ENCODE peak calls at places on chromosomes 16 and 17, in ten cellular contexts. Z, L, K, S, T, W, Q, U, X and O are unnamed samples.

GRCh38 chr17:44417553-44417952 is 28.1 kb upstream of the ITGA2B start:
- DNase-seq in Z (no peak), T (no peak), L (peak), W (peak), X (peak), S (no peak), Q (peak), K (no peak), U (no peak), O (no peak)

GRCh38 chr16:85402910-85403692 is 210.0 kb upstream of the GSE1 start:
- DNase-seq in X (no peak), W (no peak), S (peak), T (no peak), U (no peak), L (no peak), Q (no peak), K (no peak), Z (no peak), O (no peak)

GRCh38 chr16:85119333-85120005 is 7.2 kb upstream of the CIBAR2 start:
- DNase-seq in Q (no peak), T (no peak), W (no peak), Z (no peak), U (no peak), K (no peak), X (no peak), L (no peak), S (no peak), O (no peak)

GRCh38 chr16:50881331-50881830 is 139.5 kb downstream of the CYLD start:
- DNase-seq in U (no peak), S (no peak), Q (peak), W (no peak), T (no peak), L (no peak), Z (no peak), X (no peak), K (no peak), O (no peak)

GRCh38 chr17:82105882-82106696 is 8.1 kb upstream of the FASN start:
- DNase-seq in W (no peak), L (no peak), U (peak), K (no peak), X (no peak), S (peak), Z (no peak), T (peak), Q (peak), O (peak)

GRCh38 chr16:27313422-27314160 is at the start of gene IL4R:
- DNase-seq in U (no peak), W (peak), Z (peak), S (peak), L (peak), T (peak), Q (peak), X (peak), K (peak), O (peak)

GRCh38 chr16:50182441-50182840 is 29.3 kb downstream of the TENT4B start:
- DNase-seq in X (no peak), L (no peak), K (no peak), W (no peak), U (no peak), S (no peak), Z (no peak), Q (no peak), T (no peak), O (no peak)

GRCh38 chr17:3978421-3979275 is 14.4 kb upstream of the ATP2A3 start:
- DNase-seq in T (no peak), W (no peak), Q (no peak), U (no peak), X (no peak), L (no peak), S (no peak), K (no peak), Z (no peak), O (no peak)

GRCh38 chr16:19384656-19385055 is 33.0 kb upstream of the TMC5 start:
- DNase-seq in Q (no peak), Z (no peak), S (no peak), W (no peak), T (no peak), U (no peak), X (no peak), L (no peak), K (no peak), O (no peak)

GRCh38 chr17:79185671-79186070 is 111.0 kb downstream of the ENGASE start:
- DNase-seq in L (no peak), X (no peak), U (no peak), S (no peak), Q (no peak), W (no peak), T (no peak), K (no peak), Z (no peak), O (no peak)

GRCh38 chr17:19264681-19265080 is 27.5 kb downstream of the EPN2 start:
- DNase-seq in W (no peak), L (no peak), Q (no peak), X (no peak), K (no peak), T (no peak), U (no peak), Z (no peak), S (no peak), O (no peak)

GRCh38 chr16:10324210-10324609 is 61.7 kb upstream of the ATF7IP2 start:
- DNase-seq in X (no peak), L (no peak), U (no peak), W (no peak), Q (no peak), Z (no peak), S (no peak), T (no peak), K (no peak), O (no peak)

GRCh38 chr16:35184356-35184870 is 1725.0 kb downstream of the TP53TG3F start:
- DNase-seq in T (no peak), K (no peak), Q (no peak), S (no peak), Z (no peak), U (no peak), X (no peak), W (no peak), L (no peak), O (no peak)

GRCh38 chr16:73365010-73365409 is 317.1 kb upstream of the ZFHX3 start:
- DNase-seq in T (no peak), W (no peak), K (no peak), S (no peak), X (peak), L (no peak), U (no peak), Q (no peak), Z (no peak), O (no peak)

GRCh38 chr17:74325743-74326379 is at the start of gene KIF19:
- DNase-seq in W (no peak), K (peak), S (no peak), Z (no peak), X (no peak), T (peak), Q (peak), L (no peak), U (no peak), O (peak)

GRCh38 chr16:53809088-53809951 is 105.4 kb downstream of the FTO start:
- DNase-seq in T (no peak), W (peak), S (no peak), L (peak), Z (no peak), U (no peak), K (no peak), X (peak), Q (peak), O (no peak)

GRCh38 chr17:1764274-1764673 is 2.4 kb downstream of the SERPINF1 start:
- DNase-seq in Q (peak), K (peak), U (no peak), L (no peak), S (peak), X (peak), W (peak), T (peak), Z (no peak), O (peak)

GRCh38 chr16:4796982-4797804 is 2.0 kb downstream of the SMIM22 start:
- DNase-seq in L (no peak), W (no peak), X (no peak), Z (no peak), K (no peak), T (no peak), U (no peak), Q (no peak), S (no peak), O (no peak)

GRCh38 chr16:79707867-79708266 is 107.3 kb upstream of the MAF start:
- DNase-seq in K (no peak), Q (peak), U (no peak), T (no peak), X (no peak), S (peak), W (no peak), Z (peak), L (no peak), O (no peak)

GRCh38 chr17:77322534-77323412 is 182.0 kb downstream of the SEC14L1 start:
- DNase-seq in K (no peak), S (peak), Q (peak), Z (peak), X (peak), L (peak), W (peak), U (peak), T (no peak), O (no peak)

GRCh38 chr17:40284085-40284713 is 3.5 kb upstream of the CDC6 start:
- DNase-seq in Z (no peak), T (no peak), X (no peak), S (no peak), U (peak), L (peak), W (peak), K (no peak), Q (peak), O (no peak)

GRCh38 chr17:40281663-40282062 is 6.0 kb upstream of the CDC6 start:
- DNase-seq in S (no peak), X (no peak), U (no peak), K (no peak), Z (no peak), T (no peak), Q (no peak), L (no peak), W (no peak), O (no peak)

GRCh38 chr17:40286473-40286872 is 1.2 kb upstream of the CDC6 start:
- DNase-seq in S (no peak), K (no peak), L (no peak), Q (no peak), U (no peak), T (no peak), W (no peak), X (no peak), Z (no peak), O (no peak)

GRCh38 chr17:40287159-40287493 is 553 bp upstream of the CDC6 start:
- DNase-seq in T (no peak), K (no peak), S (no peak), Q (no peak), U (no peak), W (no peak), X (no peak), L (no peak), Z (no peak), O (no peak)

GRCh38 chr17:40283662-40284061 is 4.0 kb upstream of the CDC6 start:
- DNase-seq in Q (peak), U (peak), L (peak), X (peak), S (no peak), W (peak), Z (no peak), T (peak), K (no peak), O (peak)
- H3K4me3 ChIP-seq in Q (peak), U (no peak), L (peak), X (peak), S (no peak), W (peak), Z (no peak), T (no peak), K (no peak), O (no peak)

GRCh38 chr17:31226950-31227349 is 70.1 kb downstream of the OMG start:
- DNase-seq in L (no peak), T (no peak), K (no peak), S (no peak), Z (no peak), Q (no peak), W (no peak), U (no peak), X (no peak), O (no peak)

GRCh38 chr17:31235110-31235509 is 61.9 kb downstream of the OMG start:
- DNase-seq in Q (no peak), Z (no peak), S (no peak), K (no peak), W (no peak), X (no peak), U (no peak), L (no peak), T (no peak), O (no peak)

GRCh38 chr17:31226373-31226772 is 70.7 kb downstream of the OMG start:
- DNase-seq in W (no peak), L (no peak), Q (no peak), X (no peak), U (no peak), T (no peak), S (no peak), K (no peak), Z (no peak), O (no peak)

DNA sequence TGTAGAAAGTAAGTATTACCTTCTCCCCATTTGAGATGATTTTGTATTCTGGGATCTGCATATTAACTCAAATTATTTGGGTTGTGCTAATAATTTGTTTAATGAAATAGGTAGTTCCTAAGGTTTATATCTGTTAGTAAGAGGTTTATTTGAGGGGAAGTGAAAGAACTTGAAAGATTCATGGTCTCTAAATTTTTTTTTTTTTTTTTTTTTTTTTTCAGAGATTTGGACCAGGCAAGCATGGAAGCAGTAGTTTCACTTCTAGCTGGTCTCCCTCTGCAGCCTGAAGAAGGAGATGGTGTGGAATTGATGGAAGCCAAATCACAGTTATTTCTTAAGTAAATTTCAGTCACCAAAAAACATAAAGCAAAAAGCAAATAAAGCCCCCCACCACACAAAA is 65.2 kb downstream of the OMG start:
- DNase-seq in X (no peak), Q (no peak), L (no peak), Z (no peak), S (no peak), U (no peak), T (no peak), K (no peak), W (no peak), O (no peak)
- H3K4me3 ChIP-seq in X (no peak), Q (no peak), L (no peak), Z (no peak), S (no peak), U (no peak), T (no peak), K (no peak), W (no peak), O (no peak)

GRCh38 chr16:68432701-68433100 is 15.6 kb downstream of the SMPD3 start:
- DNase-seq in W (no peak), S (no peak), Q (no peak), K (no peak), T (no peak), L (no peak), X (no peak), Z (no peak), U (no peak), O (no peak)

GRCh38 chr16:68434654-68435210 is 13.6 kb downstream of the SMPD3 start:
- DNase-seq in X (no peak), W (no peak), L (no peak), K (no peak), Z (no peak), S (no peak), Q (no peak), T (no peak), U (no peak), O (no peak)

GRCh38 chr16:68429081-68429740 is 19.1 kb downstream of the SMPD3 start:
- DNase-seq in X (no peak), T (no peak), Q (no peak), S (no peak), L (no peak), Z (no peak), W (no peak), K (no peak), U (no peak), O (no peak)

GRCh38 chr16:68436581-68436980 is 11.7 kb downstream of the SMPD3 start:
- DNase-seq in Q (no peak), X (no peak), S (no peak), W (no peak), K (no peak), L (no peak), T (no peak), Z (no peak), U (no peak), O (peak)

GRCh38 chr16:68433316-68433715 is 15.0 kb downstream of the SMPD3 start:
- DNase-seq in L (no peak), S (no peak), Q (no peak), U (no peak), W (no peak), Z (no peak), T (no peak), K (no peak), X (no peak), O (no peak)
- H3K4me3 ChIP-seq in L (no peak), S (no peak), Q (no peak), U (no peak), W (no peak), Z (no peak), T (no peak), K (no peak), X (no peak), O (no peak)

GRCh38 chr17:2798679-2799078 is 2.4 kb downstream of the RAP1GAP2 start:
- DNase-seq in K (no peak), Z (no peak), Q (no peak), W (no peak), X (no peak), L (no peak), S (no peak), T (no peak), U (no peak), O (no peak)
- H3K4me3 ChIP-seq in K (no peak), Z (no peak), Q (no peak), W (no peak), X (no peak), L (no peak), S (no peak), T (no peak), U (no peak), O (no peak)

DNA sequence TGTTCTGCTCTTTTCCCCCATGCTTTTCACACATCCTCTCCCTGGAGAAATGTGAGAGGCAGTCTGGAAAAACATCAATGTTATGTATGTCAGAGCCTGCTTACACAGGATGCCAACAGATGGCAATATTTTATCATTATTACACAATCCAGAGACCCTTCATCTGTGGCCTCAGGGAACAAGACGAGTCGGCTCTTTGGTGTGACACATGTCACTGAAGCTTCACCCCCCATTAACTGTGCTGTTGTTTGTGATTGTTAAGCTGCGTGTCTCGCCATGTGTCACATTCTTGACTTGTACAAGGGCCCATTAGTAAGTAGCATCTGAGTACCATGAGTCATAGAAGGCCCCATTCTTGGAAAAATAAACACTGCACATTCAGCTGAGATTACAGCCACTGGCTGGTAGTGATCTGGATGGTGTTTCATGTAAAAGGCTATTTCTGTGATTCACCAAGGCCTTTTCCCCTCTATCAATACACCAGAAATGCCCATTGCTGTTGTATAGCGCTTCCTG is 682.1 kb upstream of the SOX9 start:
- DNase-seq in Z (no peak), K (no peak), L (peak), T (no peak), W (peak), U (peak), S (no peak), X (peak), Q (peak), O (no peak)
- H3K4me3 ChIP-seq in Z (no peak), K (no peak), L (no peak), T (no peak), W (no peak), U (no peak), S (no peak), X (no peak), Q (no peak), O (no peak)

GRCh38 chr17:48211011-48211410 is 103.4 kb downstream of the SNX11 start:
- DNase-seq in T (no peak), W (no peak), Q (no peak), U (no peak), S (no peak), L (no peak), X (no peak), Z (no peak), K (no peak), O (no peak)

GRCh38 chr17:48211787-48212186 is 104.2 kb downstream of the SNX11 start:
- DNase-seq in Z (no peak), L (no peak), W (no peak), U (no peak), X (no peak), T (no peak), K (no peak), Q (no peak), S (no peak), O (no peak)

GRCh38 chr17:48213797-48214196 is 106.2 kb downstream of the SNX11 start:
- DNase-seq in S (no peak), U (no peak), K (no peak), L (no peak), Q (no peak), Z (no peak), W (no peak), X (no peak), T (no peak), O (no peak)

GRCh38 chr17:48219605-48220004 is 112.0 kb downstream of the SNX11 start:
- DNase-seq in X (no peak), Q (no peak), Z (no peak), U (no peak), S (no peak), L (no peak), T (no peak), W (no peak), K (no peak), O (no peak)

DNA sequence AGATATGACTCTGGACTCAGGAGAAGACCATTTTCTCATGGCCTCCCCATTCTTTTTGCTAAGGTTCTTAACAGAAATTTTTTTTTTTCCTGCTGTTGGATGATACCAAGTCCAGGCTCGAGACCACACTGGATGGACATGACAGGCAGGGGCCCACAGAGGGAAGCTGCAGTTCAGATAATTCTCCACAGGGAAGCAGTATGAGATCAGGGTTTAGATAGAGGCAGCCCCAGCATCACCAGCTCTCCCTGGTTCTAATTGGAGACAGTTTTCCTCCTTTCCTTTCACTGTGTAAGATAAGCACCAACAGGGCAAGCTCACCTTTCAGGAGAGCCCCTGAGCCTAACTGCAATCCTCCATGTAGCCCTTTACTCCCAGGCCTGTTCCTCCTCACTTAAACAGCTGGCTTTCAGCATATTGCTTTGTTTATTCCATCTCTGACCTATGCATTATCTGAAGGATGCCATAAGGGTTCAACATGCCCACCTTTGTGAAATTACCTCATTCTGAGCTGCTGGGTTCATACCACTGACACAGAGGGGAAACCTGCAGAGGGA is 108.1 kb downstream of the SNX11 start:
- DNase-seq in Q (peak), W (no peak), Z (no peak), X (no peak), L (peak), U (peak), K (no peak), T (no peak), S (no peak), O (no peak)
- H3K4me3 ChIP-seq in Q (no peak), W (no peak), Z (no peak), X (no peak), L (no peak), U (no peak), K (no peak), T (no peak), S (no peak), O (no peak)

GRCh38 chr16:2196981-2197511 is 641 bp upstream of the CASKIN1 start:
- DNase-seq in L (no peak), Z (no peak), T (no peak), W (no peak), U (no peak), K (no peak), Q (peak), S (no peak), X (no peak), O (no peak)
- H3K4me3 ChIP-seq in L (no peak), Z (peak), T (no peak), W (no peak), U (peak), K (no peak), Q (no peak), S (no peak), X (no peak), O (no peak)

DNA sequence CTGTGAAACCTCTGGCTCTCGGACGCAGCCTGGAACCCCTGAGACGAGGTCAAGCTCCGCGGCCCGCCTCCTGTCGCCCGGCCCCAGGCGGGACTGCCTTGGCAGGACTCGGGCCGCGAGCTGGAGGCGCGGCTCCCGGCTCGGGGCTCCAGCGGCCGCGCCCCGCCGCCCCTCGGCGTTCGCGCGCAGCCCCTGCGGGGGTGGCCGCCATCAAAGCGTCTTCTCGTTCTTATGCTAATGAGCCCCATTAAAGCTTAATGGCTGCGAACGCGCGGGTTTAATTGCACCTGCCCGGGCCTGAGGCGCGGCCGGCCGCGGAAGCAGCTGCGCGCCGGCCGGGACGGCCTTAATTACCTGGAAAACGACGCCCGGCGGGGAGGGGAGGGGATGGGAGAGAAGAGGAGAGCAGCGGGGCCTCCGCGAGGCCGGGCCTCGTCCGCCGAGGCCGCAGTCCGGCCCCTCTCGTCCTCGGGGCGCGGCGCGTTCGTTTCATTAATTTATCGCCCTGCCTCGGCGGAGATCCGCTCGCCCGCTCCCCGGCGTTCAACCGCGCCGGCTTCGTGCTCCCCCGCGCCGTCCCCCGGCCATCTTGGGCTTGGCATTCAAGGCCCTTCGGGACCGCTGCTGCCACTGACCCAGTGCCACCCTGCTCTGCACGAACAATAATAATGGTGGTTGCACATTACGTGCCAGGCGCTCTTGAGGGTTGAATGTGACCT is 19.2 kb downstream of the RAI1 start:
- DNase-seq in T (no peak), L (no peak), Q (no peak), W (no peak), K (no peak), X (no peak), S (no peak), U (no peak), Z (no peak), O (no peak)
- H3K4me3 ChIP-seq in T (no peak), L (peak), Q (no peak), W (no peak), K (no peak), X (no peak), S (peak), U (no peak), Z (peak), O (no peak)